ENCODE peak calls at places on chromosomes 12 and 14, in six cellular contexts. One of them, this sample, is unnamed.

GRCh38 chr12:100229876-100230275 is 29.3 kb downstream of the ACTR6 start:
- DNase-seq in spleen: no peak
- DNase-seq in GM12891: no peak
- DNase-seq in breast epithelium: no peak
- DNase-seq in HCT116: no peak
- DNase-seq in GM23338: no peak
- DNase-seq in this sample: no peak

GRCh38 chr12:106331594-106331993 is 26.0 kb upstream of the POLR3B start:
- DNase-seq in spleen: no peak
- DNase-seq in GM23338: peak
- DNase-seq in HCT116: no peak
- DNase-seq in GM12891: no peak
- DNase-seq in breast epithelium: no peak
- DNase-seq in this sample: no peak

GRCh38 chr12:45745861-45746277 is 16.4 kb downstream of the ARID2 start:
- DNase-seq in GM23338: peak
- DNase-seq in HCT116: no peak
- DNase-seq in GM12891: no peak
- DNase-seq in breast epithelium: no peak
- DNase-seq in spleen: no peak
- DNase-seq in this sample: no peak

GRCh38 chr12:51270847-51271518 is 768 bp upstream of the SMAGP start:
- DNase-seq in breast epithelium: no peak
- DNase-seq in spleen: no peak
- DNase-seq in GM12891: no peak
- DNase-seq in GM23338: no peak
- DNase-seq in HCT116: peak
- DNase-seq in this sample: no peak

GRCh38 chr12:4141344-4142270 is 132.0 kb upstream of the CCND2 start:
- DNase-seq in breast epithelium: no peak
- DNase-seq in spleen: no peak
- DNase-seq in GM23338: no peak
- DNase-seq in HCT116: no peak
- DNase-seq in GM12891: no peak
- DNase-seq in this sample: no peak

GRCh38 chr12:10207136-10207535 is 5.5 kb upstream of the GABARAPL1 start:
- DNase-seq in spleen: no peak
- DNase-seq in GM12891: no peak
- DNase-seq in GM23338: no peak
- DNase-seq in breast epithelium: no peak
- DNase-seq in HCT116: no peak
- DNase-seq in this sample: no peak

GRCh38 chr12:520119-520518 is 60.4 kb downstream of the B4GALNT3 start:
- DNase-seq in GM12891: no peak
- DNase-seq in spleen: no peak
- DNase-seq in breast epithelium: no peak
- DNase-seq in HCT116: no peak
- DNase-seq in GM23338: no peak
- DNase-seq in this sample: no peak

GRCh38 chr14:95514131-95515079 is 2.0 kb downstream of the SYNE3 start:
- DNase-seq in HCT116: no peak
- DNase-seq in GM12891: no peak
- DNase-seq in breast epithelium: no peak
- DNase-seq in spleen: no peak
- DNase-seq in GM23338: peak
- DNase-seq in this sample: no peak

GRCh38 chr14:97331058-97331457 is 533.9 kb downstream of the VRK1 start:
- DNase-seq in breast epithelium: no peak
- DNase-seq in spleen: no peak
- DNase-seq in GM23338: no peak
- DNase-seq in HCT116: no peak
- DNase-seq in GM12891: no peak
- DNase-seq in this sample: no peak

GRCh38 chr14:51368721-51369163 is 128.7 kb downstream of the TMX1 start:
- DNase-seq in HCT116: no peak
- DNase-seq in GM23338: peak
- DNase-seq in spleen: no peak
- DNase-seq in breast epithelium: no peak
- DNase-seq in GM12891: no peak
- DNase-seq in this sample: no peak

GRCh38 chr12:79769189-79769859 is 78.6 kb upstream of the PAWR start:
- DNase-seq in GM23338: peak
- DNase-seq in GM12891: no peak
- DNase-seq in spleen: no peak
- DNase-seq in breast epithelium: no peak
- DNase-seq in HCT116: no peak
- DNase-seq in this sample: no peak

GRCh38 chr12:70983692-70984091 is 63.2 kb upstream of the PTPRR start:
- DNase-seq in spleen: no peak
- DNase-seq in GM12891: no peak
- DNase-seq in HCT116: no peak
- DNase-seq in breast epithelium: no peak
- DNase-seq in GM23338: peak
- DNase-seq in this sample: no peak

GRCh38 chr12:4164591-4165558 is 108.7 kb upstream of the CCND2 start:
- DNase-seq in HCT116: no peak
- DNase-seq in breast epithelium: no peak
- DNase-seq in GM23338: peak
- DNase-seq in spleen: peak
- DNase-seq in GM12891: peak
- DNase-seq in this sample: no peak

GRCh38 chr14:56570295-56570694 is 9.3 kb upstream of the TMEM260 start:
- DNase-seq in GM23338: peak
- DNase-seq in HCT116: no peak
- DNase-seq in breast epithelium: no peak
- DNase-seq in spleen: no peak
- DNase-seq in GM12891: no peak
- DNase-seq in this sample: no peak

GRCh38 chr14:31837056-31837455 is 240.0 kb upstream of the ARHGAP5 start:
- DNase-seq in GM23338: no peak
- DNase-seq in GM12891: no peak
- DNase-seq in breast epithelium: no peak
- DNase-seq in HCT116: no peak
- DNase-seq in spleen: no peak
- DNase-seq in this sample: no peak

GRCh38 chr14:43568022-43568421 is 939.1 kb downstream of the FSCB start:
- DNase-seq in spleen: no peak
- DNase-seq in breast epithelium: no peak
- DNase-seq in HCT116: no peak
- DNase-seq in GM23338: no peak
- DNase-seq in GM12891: no peak
- DNase-seq in this sample: no peak

GRCh38 chr14:98207466-98207865 is 1064.5 kb downstream of the BCL11B start:
- DNase-seq in HCT116: no peak
- DNase-seq in GM12891: no peak
- DNase-seq in breast epithelium: no peak
- DNase-seq in GM23338: no peak
- DNase-seq in spleen: no peak
- DNase-seq in this sample: no peak

GRCh38 chr12:114668905-114669304 is 15.1 kb downstream of the TBX3 start:
- DNase-seq in HCT116: no peak
- DNase-seq in GM23338: peak
- DNase-seq in spleen: no peak
- DNase-seq in GM12891: no peak
- DNase-seq in breast epithelium: no peak
- DNase-seq in this sample: no peak

GRCh38 chr12:14261096-14261495 is 104.4 kb upstream of the ATF7IP start:
- DNase-seq in breast epithelium: no peak
- DNase-seq in spleen: no peak
- DNase-seq in HCT116: no peak
- DNase-seq in GM12891: no peak
- DNase-seq in GM23338: peak
- DNase-seq in this sample: no peak

DNA sequence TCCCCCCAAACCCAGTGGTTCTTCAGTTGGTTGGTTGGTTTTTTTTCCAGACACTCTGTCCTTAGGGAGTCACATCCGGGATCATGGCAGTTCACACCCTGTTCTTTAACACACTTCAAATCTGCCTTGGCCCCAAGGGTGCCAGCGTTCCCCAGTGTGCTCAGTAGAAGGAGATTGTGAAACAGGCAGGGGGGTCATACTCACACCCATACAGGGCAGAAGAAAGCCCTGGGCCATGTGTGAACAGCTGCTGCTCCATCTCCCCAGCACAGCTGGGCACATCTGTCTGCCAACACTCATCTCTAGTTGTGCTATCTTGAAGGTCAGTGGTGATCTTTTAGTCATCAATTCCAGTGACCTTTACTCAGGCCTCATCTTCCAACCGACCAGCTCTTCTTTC is 64.4 kb upstream of the FUT8 start:
- DNase-seq in breast epithelium: no peak
- DNase-seq in GM23338: no peak
- DNase-seq in spleen: no peak
- DNase-seq in GM12891: no peak
- DNase-seq in HCT116: no peak
- DNase-seq in this sample: no peak
- TF ChIP-seq POLR2AphosphoS5 in breast epithelium: no peak
- TF ChIP-seq POLR2AphosphoS5 in GM23338: no peak
- TF ChIP-seq POLR2AphosphoS5 in spleen: no peak
- TF ChIP-seq POLR2AphosphoS5 in GM12891: no peak
- TF ChIP-seq POLR2AphosphoS5 in HCT116: no peak
- TF ChIP-seq POLR2AphosphoS5 in this sample: no peak

GRCh38 chr12:89862511-89863331 is 154.1 kb upstream of the ATP2B1 start:
- DNase-seq in GM12891: no peak
- DNase-seq in spleen: peak
- DNase-seq in breast epithelium: no peak
- DNase-seq in HCT116: no peak
- DNase-seq in GM23338: no peak
- DNase-seq in this sample: no peak
- TF ChIP-seq POLR2AphosphoS5 in GM12891: no peak
- TF ChIP-seq POLR2AphosphoS5 in spleen: no peak
- TF ChIP-seq POLR2AphosphoS5 in breast epithelium: no peak
- TF ChIP-seq POLR2AphosphoS5 in HCT116: no peak
- TF ChIP-seq POLR2AphosphoS5 in GM23338: no peak
- TF ChIP-seq POLR2AphosphoS5 in this sample: no peak

GRCh38 chr14:105527381-105528196 is 1.2 kb downstream of the TMEM121 start:
- DNase-seq in spleen: peak
- DNase-seq in GM23338: no peak
- DNase-seq in GM12891: peak
- DNase-seq in breast epithelium: no peak
- DNase-seq in HCT116: no peak
- DNase-seq in this sample: no peak

GRCh38 chr14:105526781-105527380 is 498 bp downstream of the TMEM121 start:
- DNase-seq in HCT116: no peak
- DNase-seq in spleen: peak
- DNase-seq in GM12891: no peak
- DNase-seq in breast epithelium: no peak
- DNase-seq in GM23338: peak
- DNase-seq in this sample: no peak

GRCh38 chr14:105528859-105529505 is 2.6 kb downstream of the TMEM121 start:
- DNase-seq in spleen: peak
- DNase-seq in breast epithelium: no peak
- DNase-seq in GM12891: no peak
- DNase-seq in HCT116: no peak
- DNase-seq in GM23338: no peak
- DNase-seq in this sample: no peak

GRCh38 chr14:105529506-105530445 is 3.4 kb downstream of the TMEM121 start:
- DNase-seq in breast epithelium: no peak
- DNase-seq in GM23338: peak
- DNase-seq in GM12891: no peak
- DNase-seq in spleen: peak
- DNase-seq in HCT116: no peak
- DNase-seq in this sample: no peak

DNA sequence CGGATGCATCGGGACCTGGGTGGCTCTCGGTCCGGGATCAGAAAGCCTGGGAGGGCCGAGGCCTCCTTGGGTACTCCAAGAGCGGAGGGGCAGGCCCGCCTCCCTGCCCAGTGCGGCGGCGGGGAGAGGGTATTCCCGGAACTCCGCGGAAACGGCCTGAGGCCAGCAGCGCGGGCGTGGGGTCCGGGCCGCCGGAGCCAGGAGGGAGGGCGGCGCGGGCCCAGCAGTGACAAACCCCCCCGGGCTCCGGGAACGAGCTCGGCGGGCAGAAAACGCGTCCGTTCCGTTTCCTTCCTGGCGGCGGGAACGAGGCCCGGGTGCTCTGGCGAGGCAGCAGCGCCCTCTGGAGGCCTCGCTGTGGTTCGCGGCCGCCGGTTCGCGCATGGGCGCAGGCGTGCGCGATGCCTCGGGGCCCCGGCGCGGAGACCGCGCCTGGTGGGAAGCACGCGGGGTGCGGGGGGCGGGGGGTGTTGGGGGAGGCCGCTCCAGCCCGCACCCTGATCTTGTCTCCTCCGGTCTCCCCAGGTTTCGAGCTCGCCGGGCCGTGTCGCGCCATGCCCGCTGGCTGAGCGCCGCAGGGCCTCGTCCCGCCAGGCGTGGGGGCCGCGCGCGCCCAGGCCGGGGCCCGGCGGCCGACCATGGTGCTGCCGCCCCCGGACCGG is 1.9 kb downstream of the TMEM121 start:
- DNase-seq in breast epithelium: peak
- DNase-seq in HCT116: no peak
- DNase-seq in GM12891: peak
- DNase-seq in spleen: peak
- DNase-seq in GM23338: peak
- DNase-seq in this sample: no peak
- TF ChIP-seq POLR2AphosphoS5 in breast epithelium: peak
- TF ChIP-seq POLR2AphosphoS5 in HCT116: peak
- TF ChIP-seq POLR2AphosphoS5 in GM12891: no peak
- TF ChIP-seq POLR2AphosphoS5 in spleen: peak
- TF ChIP-seq POLR2AphosphoS5 in GM23338: no peak
- TF ChIP-seq POLR2AphosphoS5 in this sample: no peak

GRCh38 chr14:100747736-100748135 is 21.0 kb downstream of the DLK1 start:
- DNase-seq in HCT116: no peak
- DNase-seq in GM12891: no peak
- DNase-seq in spleen: peak
- DNase-seq in breast epithelium: no peak
- DNase-seq in GM23338: no peak
- DNase-seq in this sample: no peak

GRCh38 chr14:100746326-100746725 is 19.6 kb downstream of the DLK1 start:
- DNase-seq in HCT116: no peak
- DNase-seq in GM12891: no peak
- DNase-seq in GM23338: no peak
- DNase-seq in spleen: no peak
- DNase-seq in breast epithelium: no peak
- DNase-seq in this sample: no peak

GRCh38 chr14:100748403-100748802 is 21.7 kb downstream of the DLK1 start:
- DNase-seq in spleen: no peak
- DNase-seq in breast epithelium: peak
- DNase-seq in HCT116: no peak
- DNase-seq in GM12891: no peak
- DNase-seq in GM23338: no peak
- DNase-seq in this sample: no peak

GRCh38 chr14:100748944-100749343 is 22.3 kb downstream of the DLK1 start:
- DNase-seq in GM12891: no peak
- DNase-seq in spleen: peak
- DNase-seq in GM23338: peak
- DNase-seq in breast epithelium: no peak
- DNase-seq in HCT116: no peak
- DNase-seq in this sample: no peak

GRCh38 chr14:100747021-100747586 is 20.4 kb downstream of the DLK1 start:
- DNase-seq in HCT116: peak
- DNase-seq in breast epithelium: peak
- DNase-seq in GM12891: no peak
- DNase-seq in spleen: peak
- DNase-seq in GM23338: no peak
- DNase-seq in this sample: no peak
- TF ChIP-seq POLR2AphosphoS5 in HCT116: peak
- TF ChIP-seq POLR2AphosphoS5 in breast epithelium: peak
- TF ChIP-seq POLR2AphosphoS5 in GM12891: no peak
- TF ChIP-seq POLR2AphosphoS5 in spleen: no peak
- TF ChIP-seq POLR2AphosphoS5 in GM23338: no peak
- TF ChIP-seq POLR2AphosphoS5 in this sample: peak